ENCODE peak calls at places on chromosomes 3 and 15, in four cellular contexts. K is H9, N is H1, D is IMR-90. C is an unnamed sample.

GRCh38 chr3:172125963-172126403 is 86.6 kb downstream of the FNDC3B start:
- DNase-seq in N (no peak), D (peak; percentile 79), K (no peak), C (no peak)

GRCh38 chr3:85785766-85786165 is 827.0 kb downstream of the CADM2 start:
- DNase-seq in N (no peak), K (no peak), D (no peak), C (no peak)

GRCh38 chr3:14113964-14114667 is 10.6 kb downstream of the CHCHD4 start:
- DNase-seq in D (no peak), N (peak; percentile 41), K (no peak), C (peak; percentile 51)

GRCh38 chr3:23701711-23702110 is 104.0 kb upstream of the UBE2E1 start:
- DNase-seq in N (no peak), K (no peak), D (no peak), C (peak; percentile 50)

GRCh38 chr3:13518516-13519351 is 30.2 kb upstream of the FBLN2 start:
- DNase-seq in N (no peak), D (no peak), K (no peak), C (no peak)

GRCh38 chr15:74235962-74236361 is at the start of gene CCDC33:
- DNase-seq in D (no peak), N (no peak), K (no peak), C (no peak)

GRCh38 chr15:40637221-40637745 is 43.2 kb downstream of the KNL1 start:
- DNase-seq in K (no peak), D (no peak), N (no peak), C (peak; percentile 6)

GRCh38 chr3:99901200-99901926 is 83.7 kb downstream of the CMSS1 start:
- DNase-seq in K (no peak), N (no peak), D (peak; percentile 77), C (no peak)

GRCh38 chr15:97084650-97085049 is 754.1 kb downstream of the NR2F2 start:
- DNase-seq in K (no peak), D (no peak), N (no peak), C (no peak)

GRCh38 chr15:40859206-40859851 is 14.7 kb downstream of the RHOV start:
- DNase-seq in N (peak; percentile 98), K (peak; percentile 95), D (peak; percentile 68), C (peak; percentile 93)

GRCh38 chr3:24305795-24306467 is 188.7 kb downstream of the THRB start:
- DNase-seq in D (no peak), N (peak; percentile 53), K (peak; percentile 36), C (peak; percentile 58)

GRCh38 chr3:101803152-101803782 is 24.3 kb downstream of the NXPE3 start:
- DNase-seq in N (no peak), D (peak; percentile 79), K (no peak), C (peak; percentile 51)

GRCh38 chr15:76974456-76975083 is 20.4 kb upstream of the PSTPIP1 start:
- DNase-seq in K (no peak), D (no peak), N (no peak), C (no peak)

GRCh38 chr3:80733522-80734176 is 965.9 kb upstream of the ROBO1 start:
- DNase-seq in K (no peak), D (peak; percentile 46), N (no peak), C (peak; percentile 31)

GRCh38 chr3:60609446-60609845 is 641.8 kb downstream of the FHIT start:
- DNase-seq in K (peak; percentile 38), N (no peak), D (no peak), C (peak; percentile 27)

GRCh38 chr15:69319384-69320375 is 21.0 kb downstream of the PAQR5 start:
- DNase-seq in K (no peak), D (no peak), N (no peak), C (peak; percentile 36)

GRCh38 chr3:61954097-61954528 is 392.7 kb downstream of the PTPRG start:
- DNase-seq in D (peak; percentile 72), K (no peak), N (no peak), C (peak; percentile 33)

GRCh38 chr15:64857421-64857820 is 15.7 kb downstream of the PLEKHO2 start:
- DNase-seq in N (no peak), D (peak; percentile 77), K (peak; percentile 17), C (peak; percentile 63)

GRCh38 chr15:64854041-64854440 is 12.3 kb downstream of the PLEKHO2 start:
- DNase-seq in D (no peak), K (peak; percentile 21), N (no peak), C (no peak)

GRCh38 chr15:64854526-64854925 is 12.8 kb downstream of the PLEKHO2 start:
- DNase-seq in D (no peak), N (no peak), K (peak; percentile 16), C (no peak)

GRCh38 chr15:64856429-64857145 is 14.9 kb downstream of the PLEKHO2 start:
- DNase-seq in N (no peak), K (peak; percentile 28), D (peak; percentile 80), C (peak; percentile 66)

DNA sequence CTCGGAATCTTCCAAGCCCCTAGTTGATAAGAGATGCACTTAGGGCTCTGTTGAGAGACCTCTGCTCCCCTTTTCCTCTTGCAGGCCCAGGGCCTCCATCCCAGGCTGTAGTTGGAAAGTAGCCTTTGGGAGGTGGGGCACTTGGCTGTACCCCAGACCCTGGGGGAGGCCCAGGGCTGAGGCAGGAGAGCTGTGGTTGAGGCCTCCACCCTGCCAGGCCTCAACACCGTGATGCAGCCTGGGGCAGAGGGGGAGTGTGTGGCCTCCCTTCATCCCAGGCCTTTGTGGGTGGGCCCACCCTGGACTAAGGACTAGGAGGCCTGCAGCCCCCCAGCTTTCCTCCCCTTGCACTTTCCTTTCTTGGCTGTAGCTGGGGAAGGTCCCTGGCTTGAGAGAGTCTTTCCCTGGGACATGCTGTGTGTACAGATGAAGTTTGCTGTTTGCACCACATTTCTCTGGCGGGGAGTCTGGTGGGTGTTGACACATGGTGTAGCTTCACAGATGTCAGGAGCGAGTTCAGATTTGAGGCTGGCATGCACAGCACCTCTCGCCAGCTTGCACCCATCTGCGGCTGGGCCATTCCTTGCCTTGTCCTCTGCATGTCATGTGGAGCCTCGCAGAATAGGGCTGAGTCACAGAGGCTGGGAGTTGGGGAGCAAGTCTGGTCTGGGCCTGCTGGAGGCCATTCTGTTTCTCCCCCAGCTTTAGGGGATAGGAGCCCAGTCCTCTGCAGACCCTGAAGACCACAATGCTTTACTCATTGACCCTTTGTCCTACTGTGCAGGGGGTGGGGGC is 13.7 kb downstream of the PLEKHO2 start:
- DNase-seq in K (peak; percentile 22), D (peak; percentile 65), N (no peak), C (no peak)
- H2AK5ac ChIP-seq in K (no peak overlapping the region), D (peak overlapping the region; percentile 98), N (no peak overlapping the region), C (no peak overlapping the region)

DNA sequence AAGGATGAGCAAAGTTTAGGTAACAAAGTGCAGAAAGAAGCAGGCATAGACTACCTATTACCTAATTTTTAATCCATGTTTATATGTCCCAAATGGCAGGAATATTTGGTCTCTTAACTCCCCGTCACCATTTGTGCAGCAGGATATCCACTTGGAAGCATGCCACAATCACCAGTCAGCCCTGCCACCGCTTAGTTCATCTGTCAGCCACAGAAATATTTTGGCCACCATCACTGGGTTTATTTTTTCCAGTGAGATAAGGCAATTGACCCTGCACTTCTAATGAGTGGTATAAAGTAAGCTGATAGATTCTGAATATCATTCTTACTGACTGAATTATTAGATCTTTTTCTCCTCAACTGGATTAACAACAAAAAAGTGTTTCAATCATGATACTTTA is 152.9 kb upstream of the SOX2 start:
- DNase-seq in D (no peak), N (no peak), K (no peak), C (no peak)
- H4K5ac ChIP-seq in D (no peak overlapping the region), N (no peak overlapping the region), K (no peak overlapping the region), C (no peak overlapping the region)

DNA sequence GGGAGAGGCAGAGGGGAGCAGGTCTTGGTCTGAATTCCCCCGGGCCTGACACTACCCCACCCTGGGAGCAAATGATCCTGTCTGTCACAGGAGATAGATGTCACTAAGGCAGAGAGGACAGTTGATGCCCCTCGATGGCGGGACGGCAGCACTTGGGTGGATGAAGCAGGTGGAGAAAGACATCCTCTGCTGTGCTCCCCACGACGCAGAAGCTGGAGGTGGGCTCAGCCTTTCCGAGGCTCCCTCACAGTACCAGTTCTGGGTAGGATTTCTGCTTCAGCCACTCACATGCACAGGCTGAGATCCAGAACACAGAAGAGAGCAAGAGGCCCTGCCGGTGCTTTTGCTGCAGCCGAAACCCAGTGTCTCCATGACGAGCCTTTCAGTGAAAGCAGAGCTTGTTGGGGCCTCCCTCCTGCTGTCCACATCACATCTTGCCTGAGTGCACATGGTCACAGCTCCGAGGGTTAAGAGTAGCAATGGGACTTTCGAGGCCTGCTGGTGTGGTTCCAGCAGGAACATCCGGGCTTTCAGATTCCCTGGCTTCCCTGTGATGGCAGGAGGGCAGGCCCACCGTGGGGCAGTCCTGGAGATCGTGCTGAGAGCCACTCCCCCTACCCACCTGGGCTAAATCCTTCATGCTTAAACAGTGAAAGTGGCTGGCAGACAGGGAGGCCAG is 107.3 kb upstream of the PRR20G start:
- DNase-seq in K (no peak), N (no peak), D (no peak), C (no peak)
- H2BK120ac ChIP-seq in K (no peak overlapping the region), N (no peak overlapping the region), D (no peak overlapping the region), C (no peak overlapping the region)

GRCh38 chr3:142962175-142962519 is 1.3 kb downstream of the PAQR9 start:
- DNase-seq in N (no peak), D (no peak), K (no peak), C (no peak)
- H2AK5ac ChIP-seq in N (no peak overlapping the region), D (no peak overlapping the region), K (no peak overlapping the region), C (no peak overlapping the region)

GRCh38 chr15:32030795-32031194 is 480 bp downstream of the CHRNA7 start:
- DNase-seq in K (peak; percentile 41), D (no peak), N (no peak), C (peak; percentile 52)
- H4K5ac ChIP-seq in K (no peak overlapping the region), D (no peak overlapping the region), N (no peak overlapping the region), C (no peak overlapping the region)

GRCh38 chr3:4982773-4983738 is 3.8 kb downstream of the BHLHE40 start:
- DNase-seq in K (no peak), N (no peak), D (peak; percentile 33), C (no peak)

GRCh38 chr3:4981688-4982494 is 2.7 kb downstream of the BHLHE40 start:
- DNase-seq in K (no peak), N (no peak), D (peak; percentile 81), C (peak; percentile 82)

GRCh38 chr3:4985330-4986174 is 6.3 kb downstream of the BHLHE40 start:
- DNase-seq in D (peak; percentile 76), N (no peak), K (peak; percentile 55), C (peak; percentile 97)

GRCh38 chr3:4984511-4984864 is 5.3 kb downstream of the BHLHE40 start:
- DNase-seq in D (peak; percentile 25), N (no peak), K (no peak), C (no peak)

DNA sequence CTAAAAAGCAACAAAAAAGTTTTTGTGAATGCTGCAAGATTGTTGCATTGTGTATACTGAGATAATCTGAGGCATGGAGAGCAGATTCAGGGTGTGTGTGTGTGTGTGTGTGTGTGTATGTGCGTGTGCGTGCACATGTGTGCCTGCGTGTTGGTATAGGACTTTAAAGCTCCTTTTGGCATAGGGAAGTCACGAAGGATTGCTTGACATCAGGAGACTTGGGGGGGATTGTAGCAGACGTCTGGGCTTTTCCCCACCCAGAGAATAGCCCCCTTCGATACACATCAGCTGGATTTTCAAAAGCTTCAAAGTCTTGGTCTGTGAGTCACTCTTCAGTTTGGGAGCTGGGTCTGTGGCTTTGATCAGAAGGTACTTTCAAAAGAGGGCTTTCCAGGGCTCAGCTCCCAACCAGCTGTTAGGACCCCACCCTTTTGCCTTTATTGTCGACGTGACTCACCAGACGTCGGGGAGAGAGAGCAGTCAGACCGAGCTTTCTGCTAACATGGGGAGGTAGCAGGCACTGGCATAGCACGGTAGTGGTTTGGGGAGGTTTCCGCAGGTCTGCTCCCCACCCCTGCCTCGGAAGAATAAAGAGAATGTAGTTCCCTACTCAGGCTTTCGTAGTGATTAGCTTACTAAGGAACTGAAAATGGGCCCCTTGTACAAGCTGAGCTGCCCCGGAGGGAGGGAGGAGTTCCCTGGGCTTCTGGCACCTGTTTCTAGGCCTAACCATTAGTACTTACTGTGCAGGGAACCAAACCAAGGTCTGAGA is 4.7 kb downstream of the BHLHE40 start:
- DNase-seq in N (no peak), D (peak; percentile 92), K (no peak), C (peak; percentile 80)
- H2BK120ac ChIP-seq in N (no peak overlapping the region), D (peak overlapping the region; percentile 68), K (no peak overlapping the region), C (no peak overlapping the region)